ENCODE peak calls at places on chromosomes 16 and 17, in six cellular contexts. Q, K, T, L, I and W are unnamed samples.

GRCh38 chr16:84661418-84662060 is 13.2 kb downstream of the KLHL36 start:
- DNase-seq in Q (no peak), K (no peak), T (no peak), L (no peak), I (no peak), W (no peak)

GRCh38 chr17:30344283-30345088 is 10.6 kb upstream of the TMIGD1 start:
- DNase-seq in Q (peak), K (no peak), T (peak), L (peak), I (no peak), W (no peak)

GRCh38 chr17:35764123-35764991 is 3.7 kb downstream of the C17orf50 start:
- DNase-seq in Q (peak), K (peak), T (peak), L (peak), I (peak), W (peak)

GRCh38 chr16:4372578-4373355 is 1.1 kb downstream of the VASN start:
- DNase-seq in Q (no peak), K (no peak), T (no peak), L (no peak), I (no peak), W (no peak)

GRCh38 chr17:39551879-39552278 is 55.8 kb downstream of the NEUROD2 start:
- DNase-seq in Q (no peak), K (no peak), T (peak), L (no peak), I (no peak), W (no peak)

GRCh38 chr16:82655315-82655714 is 28.5 kb downstream of the CDH13 start:
- DNase-seq in Q (no peak), K (no peak), T (peak), L (no peak), I (no peak), W (no peak)

GRCh38 chr17:13465678-13466077 is 136.1 kb downstream of the HS3ST3A1 start:
- DNase-seq in Q (no peak), K (no peak), T (no peak), L (no peak), I (no peak), W (no peak)

GRCh38 chr16:55091213-55091870 is 160.7 kb downstream of the IRX5 start:
- DNase-seq in Q (no peak), K (peak), T (no peak), L (no peak), I (no peak), W (no peak)

GRCh38 chr16:29806641-29807425 is 504 bp downstream of the MAZ start:
- DNase-seq in Q (peak), K (peak), T (peak), L (peak), I (no peak), W (peak)

GRCh38 chr17:34675143-34675542 is 95.8 kb downstream of the TMEM132E start:
- DNase-seq in Q (no peak), K (no peak), T (no peak), L (no peak), I (no peak), W (no peak)

GRCh38 chr17:31172388-31172787 is 77.6 kb downstream of the NF1 start:
- DNase-seq in Q (no peak), K (no peak), T (no peak), L (no peak), I (no peak), W (no peak)

GRCh38 chr16:8739151-8739550 is 58.3 kb downstream of the TMEM186 start:
- DNase-seq in Q (no peak), K (no peak), T (no peak), L (no peak), I (no peak), W (no peak)

GRCh38 chr16:3960049-3960809 is 79.7 kb upstream of the CREBBP start:
- DNase-seq in Q (no peak), K (no peak), T (no peak), L (no peak), I (no peak), W (no peak)

GRCh38 chr17:57522436-57523005 is 222.6 kb downstream of the CCDC182 start:
- DNase-seq in Q (peak), K (no peak), T (no peak), L (no peak), I (no peak), W (no peak)

GRCh38 chr17:49132317-49132698 is 261 bp upstream of the B4GALNT2 start:
- DNase-seq in Q (no peak), K (no peak), T (no peak), L (no peak), I (no peak), W (no peak)

GRCh38 chr16:59665618-59666220 is 931.6 kb upstream of the GOT2 start:
- DNase-seq in Q (no peak), K (no peak), T (no peak), L (no peak), I (no peak), W (no peak)

GRCh38 chr17:7477392-7478275 is 1.8 kb downstream of the ZBTB4 start:
- DNase-seq in Q (peak), K (peak), T (peak), L (no peak), I (no peak), W (peak)

GRCh38 chr16:20300312-20301097 is 26.8 kb downstream of the GP2 start:
- DNase-seq in Q (peak), K (peak), T (peak), L (peak), I (no peak), W (peak)

DNA sequence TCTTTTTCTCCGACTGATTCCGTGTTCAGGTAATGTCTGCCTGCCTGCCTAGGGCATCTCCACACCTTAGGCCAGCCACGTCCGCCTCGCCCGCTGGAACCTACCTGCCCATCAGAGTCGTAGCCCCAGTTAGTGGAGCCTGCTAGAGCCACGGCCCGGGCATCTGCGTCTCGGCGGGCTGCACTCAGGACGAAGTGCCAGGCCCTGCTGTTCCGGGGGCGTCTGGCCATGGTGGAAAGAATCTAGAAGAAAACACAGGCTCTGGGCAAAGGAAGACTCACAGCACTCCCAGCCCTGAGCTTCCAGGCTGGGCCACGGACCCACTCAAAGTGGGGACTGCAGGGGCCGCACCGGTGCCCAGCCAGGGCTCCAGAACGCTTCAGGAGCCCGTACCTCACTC is 1.1 kb downstream of the SPSB3 start:
- DNase-seq in Q (no peak), K (no peak), T (no peak), L (no peak), I (no peak), W (peak)
- H3K27ac ChIP-seq in Q (peak), K (no peak), T (no peak), L (peak), I (peak), W (peak)

DNA sequence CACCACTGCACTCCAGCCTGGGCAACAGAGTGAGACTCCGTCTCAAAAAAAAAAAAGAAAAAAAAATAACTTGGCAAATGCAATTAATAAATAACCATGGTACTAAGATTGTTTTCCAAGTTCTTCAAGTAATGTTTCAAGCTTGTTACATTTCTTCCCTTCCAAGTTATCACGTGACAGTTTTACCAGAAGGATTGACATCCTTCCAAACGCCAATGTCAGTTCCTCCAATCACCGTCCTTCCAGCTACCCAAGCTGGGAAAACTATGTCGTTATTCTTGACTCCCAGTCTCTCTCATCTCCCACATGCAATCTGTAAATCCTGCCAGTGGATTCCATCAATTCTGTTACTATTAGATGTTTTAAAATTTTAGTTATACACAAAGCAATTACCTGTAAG is 3.9 kb upstream of the PHAF1 start:
- DNase-seq in Q (no peak), K (no peak), T (no peak), L (no peak), I (no peak), W (no peak)
- H3K27ac ChIP-seq in Q (no peak), K (no peak), T (no peak), L (peak), I (no peak), W (peak)

DNA sequence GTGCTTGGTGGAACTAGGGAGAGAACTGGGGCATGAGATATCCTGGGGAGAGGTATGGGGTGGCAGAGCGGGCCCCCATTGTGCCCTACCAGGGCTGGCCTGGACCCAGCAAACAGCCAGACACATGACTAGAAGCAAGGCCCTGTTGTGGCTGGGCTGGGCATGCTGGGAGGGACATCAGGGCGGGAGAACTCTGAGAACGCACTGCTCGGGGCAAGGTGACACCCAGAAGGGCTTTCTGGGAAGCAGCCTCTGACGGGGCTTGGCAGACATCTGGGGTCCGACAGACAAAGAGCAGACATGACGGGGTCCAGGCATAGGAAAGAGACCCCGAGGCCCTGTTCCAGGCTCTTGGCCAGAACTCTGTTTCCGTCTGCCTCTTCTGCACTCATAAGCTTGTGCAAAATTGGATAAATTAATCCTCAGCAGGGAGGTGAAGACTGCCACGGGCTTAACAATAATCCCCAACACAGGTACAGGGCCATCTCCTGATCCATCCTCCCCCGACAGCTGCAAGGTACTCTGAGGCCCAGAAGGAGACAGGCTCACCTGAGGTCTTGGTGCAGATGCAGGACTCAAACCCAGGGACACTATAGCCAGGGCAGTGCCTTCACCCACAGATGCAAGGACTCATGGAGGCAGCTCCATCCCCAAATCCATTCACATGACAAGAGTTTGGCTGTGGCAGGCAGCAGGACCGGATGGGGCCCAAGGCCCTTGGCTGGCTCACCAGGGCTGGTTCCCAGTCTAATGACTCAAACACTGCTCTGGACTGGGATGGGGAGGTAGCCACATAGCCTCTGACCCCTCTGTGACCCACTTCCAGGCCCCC is 5.4 kb downstream of the SREBF1 start:
- DNase-seq in Q (no peak), K (no peak), T (no peak), L (no peak), I (no peak), W (no peak)
- H3K27ac ChIP-seq in Q (peak), K (no peak), T (no peak), L (peak), I (peak), W (peak)

GRCh38 chr16:50296807-50297206 is 30.5 kb downstream of the ADCY7 start:
- DNase-seq in Q (no peak), K (no peak), T (no peak), L (no peak), I (no peak), W (peak)
- H3K27ac ChIP-seq in Q (no peak), K (no peak), T (no peak), L (no peak), I (no peak), W (no peak)

GRCh38 chr17:43767713-43768059 is 9.1 kb upstream of the SOST start:
- DNase-seq in Q (no peak), K (no peak), T (no peak), L (no peak), I (no peak), W (no peak)

GRCh38 chr17:43768943-43769342 is 9.8 kb downstream of the DUSP3 start:
- DNase-seq in Q (no peak), K (no peak), T (no peak), L (no peak), I (no peak), W (no peak)

GRCh38 chr17:43767053-43767712 is 8.6 kb upstream of the SOST start:
- DNase-seq in Q (no peak), K (no peak), T (no peak), L (no peak), I (no peak), W (no peak)

GRCh38 chr17:43769426-43769825 is 9.4 kb downstream of the DUSP3 start:
- DNase-seq in Q (no peak), K (no peak), T (no peak), L (no peak), I (no peak), W (no peak)

GRCh38 chr17:43768382-43768781 is 9.8 kb upstream of the SOST start:
- DNase-seq in Q (no peak), K (no peak), T (no peak), L (no peak), I (peak), W (no peak)
- H3K27ac ChIP-seq in Q (no peak), K (no peak), T (no peak), L (no peak), I (no peak), W (peak)